ENCODE peak calls at places on chromosomes 1 and 21, in eight cellular contexts. One of them, this sample, is unnamed.

GRCh38 chr1:6260961-6261614 is at the start of gene GPR153:
- DNase-seq in mesothelial cell of epicardium: peak; percentile 55
- DNase-seq in esophagus muscularis mucosa: no peak
- DNase-seq in A549: no peak
- DNase-seq in bronchial epithelial cell: no peak
- DNase-seq in progenitor cell of endocrine pancreas: no peak
- DNase-seq in brain microvascular endothelial cell: no peak
- DNase-seq in heart right ventricle: peak; percentile 63
- DNase-seq in this sample: no peak

GRCh38 chr1:202710070-202711025 is at the start of gene SYT2:
- DNase-seq in esophagus muscularis mucosa: no peak
- DNase-seq in mesothelial cell of epicardium: peak; percentile 73
- DNase-seq in A549: no peak
- DNase-seq in progenitor cell of endocrine pancreas: peak; percentile 79
- DNase-seq in bronchial epithelial cell: no peak
- DNase-seq in heart right ventricle: no peak
- DNase-seq in brain microvascular endothelial cell: no peak
- DNase-seq in this sample: no peak

GRCh38 chr1:72178266-72178665 is 104.1 kb downstream of the NEGR1 start:
- DNase-seq in brain microvascular endothelial cell: no peak
- DNase-seq in esophagus muscularis mucosa: no peak
- DNase-seq in progenitor cell of endocrine pancreas: no peak
- DNase-seq in A549: no peak
- DNase-seq in mesothelial cell of epicardium: no peak
- DNase-seq in bronchial epithelial cell: peak; percentile 24
- DNase-seq in heart right ventricle: no peak
- DNase-seq in this sample: no peak

GRCh38 chr1:44672254-44672955 is 1.9 kb downstream of the TMEM53 start:
- DNase-seq in esophagus muscularis mucosa: no peak
- DNase-seq in heart right ventricle: no peak
- DNase-seq in A549: no peak
- DNase-seq in progenitor cell of endocrine pancreas: no peak
- DNase-seq in mesothelial cell of epicardium: no peak
- DNase-seq in brain microvascular endothelial cell: peak; percentile 22
- DNase-seq in bronchial epithelial cell: peak; percentile 69
- DNase-seq in this sample: no peak

GRCh38 chr1:61183471-61184034 is 101.2 kb downstream of the NFIA start:
- DNase-seq in mesothelial cell of epicardium: no peak
- DNase-seq in esophagus muscularis mucosa: no peak
- DNase-seq in brain microvascular endothelial cell: peak; percentile 42
- DNase-seq in bronchial epithelial cell: peak; percentile 17
- DNase-seq in A549: peak; percentile 13
- DNase-seq in heart right ventricle: peak; percentile 29
- DNase-seq in progenitor cell of endocrine pancreas: no peak
- DNase-seq in this sample: no peak

GRCh38 chr1:160637065-160637464 is 9.8 kb downstream of the SLAMF1 start:
- DNase-seq in A549: no peak
- DNase-seq in heart right ventricle: no peak
- DNase-seq in progenitor cell of endocrine pancreas: no peak
- DNase-seq in bronchial epithelial cell: no peak
- DNase-seq in brain microvascular endothelial cell: no peak
- DNase-seq in esophagus muscularis mucosa: no peak
- DNase-seq in mesothelial cell of epicardium: no peak
- DNase-seq in this sample: no peak

GRCh38 chr21:35222021-35222420 is 172.9 kb upstream of the RUNX1 start:
- DNase-seq in progenitor cell of endocrine pancreas: no peak
- DNase-seq in heart right ventricle: no peak
- DNase-seq in brain microvascular endothelial cell: no peak
- DNase-seq in A549: no peak
- DNase-seq in esophagus muscularis mucosa: no peak
- DNase-seq in bronchial epithelial cell: no peak
- DNase-seq in mesothelial cell of epicardium: no peak
- DNase-seq in this sample: no peak

GRCh38 chr1:21865943-21866628 is 54.0 kb downstream of the LDLRAD2 start:
- DNase-seq in mesothelial cell of epicardium: no peak
- DNase-seq in progenitor cell of endocrine pancreas: no peak
- DNase-seq in heart right ventricle: no peak
- DNase-seq in esophagus muscularis mucosa: no peak
- DNase-seq in bronchial epithelial cell: no peak
- DNase-seq in A549: no peak
- DNase-seq in brain microvascular endothelial cell: no peak
- DNase-seq in this sample: no peak

GRCh38 chr1:57036896-57037295 is 71.1 kb upstream of the C8B start:
- DNase-seq in esophagus muscularis mucosa: no peak
- DNase-seq in bronchial epithelial cell: no peak
- DNase-seq in heart right ventricle: no peak
- DNase-seq in progenitor cell of endocrine pancreas: no peak
- DNase-seq in brain microvascular endothelial cell: no peak
- DNase-seq in mesothelial cell of epicardium: no peak
- DNase-seq in A549: no peak
- DNase-seq in this sample: no peak

GRCh38 chr1:110348771-110349170 is 9.6 kb downstream of the RBM15 start:
- DNase-seq in progenitor cell of endocrine pancreas: no peak
- DNase-seq in A549: no peak
- DNase-seq in brain microvascular endothelial cell: no peak
- DNase-seq in esophagus muscularis mucosa: no peak
- DNase-seq in mesothelial cell of epicardium: no peak
- DNase-seq in bronchial epithelial cell: no peak
- DNase-seq in heart right ventricle: no peak
- DNase-seq in this sample: no peak

GRCh38 chr1:56397409-56397808 is 182.0 kb downstream of the PLPP3 start:
- DNase-seq in mesothelial cell of epicardium: no peak
- DNase-seq in esophagus muscularis mucosa: no peak
- DNase-seq in A549: no peak
- DNase-seq in heart right ventricle: no peak
- DNase-seq in brain microvascular endothelial cell: no peak
- DNase-seq in bronchial epithelial cell: no peak
- DNase-seq in progenitor cell of endocrine pancreas: no peak
- DNase-seq in this sample: no peak

GRCh38 chr1:87790756-87791155 is 462.1 kb downstream of the LMO4 start:
- DNase-seq in progenitor cell of endocrine pancreas: no peak
- DNase-seq in A549: no peak
- DNase-seq in esophagus muscularis mucosa: no peak
- DNase-seq in brain microvascular endothelial cell: no peak
- DNase-seq in bronchial epithelial cell: no peak
- DNase-seq in mesothelial cell of epicardium: no peak
- DNase-seq in heart right ventricle: no peak
- DNase-seq in this sample: no peak

GRCh38 chr1:87783315-87783714 is 454.6 kb downstream of the LMO4 start:
- DNase-seq in brain microvascular endothelial cell: no peak
- DNase-seq in bronchial epithelial cell: no peak
- DNase-seq in progenitor cell of endocrine pancreas: no peak
- DNase-seq in heart right ventricle: no peak
- DNase-seq in mesothelial cell of epicardium: no peak
- DNase-seq in esophagus muscularis mucosa: no peak
- DNase-seq in A549: no peak
- DNase-seq in this sample: no peak

GRCh38 chr1:87786861-87787548 is 458.3 kb downstream of the LMO4 start:
- DNase-seq in esophagus muscularis mucosa: no peak
- DNase-seq in brain microvascular endothelial cell: no peak
- DNase-seq in heart right ventricle: no peak
- DNase-seq in bronchial epithelial cell: no peak
- DNase-seq in progenitor cell of endocrine pancreas: no peak
- DNase-seq in mesothelial cell of epicardium: no peak
- DNase-seq in A549: no peak
- DNase-seq in this sample: no peak

GRCh38 chr1:87786218-87786617 is 457.5 kb downstream of the LMO4 start:
- DNase-seq in progenitor cell of endocrine pancreas: no peak
- DNase-seq in A549: no peak
- DNase-seq in esophagus muscularis mucosa: no peak
- DNase-seq in heart right ventricle: no peak
- DNase-seq in brain microvascular endothelial cell: no peak
- DNase-seq in bronchial epithelial cell: no peak
- DNase-seq in mesothelial cell of epicardium: no peak
- DNase-seq in this sample: no peak

DNA sequence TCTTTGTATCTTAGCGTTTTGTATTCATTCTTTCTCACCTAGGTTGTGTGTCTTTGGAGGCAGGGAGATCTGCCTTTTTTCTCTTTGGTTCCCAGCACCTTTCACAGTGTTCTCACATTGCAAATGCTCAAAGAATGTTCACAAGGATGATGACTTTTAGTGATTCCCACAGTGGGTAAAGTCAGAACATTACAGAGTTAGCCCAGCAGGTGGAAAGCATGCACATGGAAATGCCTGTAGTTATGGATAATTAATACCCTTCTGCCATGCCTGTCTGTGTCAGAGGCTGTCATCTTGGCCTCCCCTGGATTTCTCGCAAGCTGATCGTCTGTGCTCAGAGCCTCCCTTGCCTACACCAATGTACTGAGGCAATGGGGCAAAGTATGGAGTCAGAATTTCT is 458.9 kb downstream of the LMO4 start:
- DNase-seq in esophagus muscularis mucosa: no peak
- DNase-seq in heart right ventricle: no peak
- DNase-seq in A549: peak; percentile 21
- DNase-seq in brain microvascular endothelial cell: peak; percentile 11
- DNase-seq in mesothelial cell of epicardium: no peak
- DNase-seq in progenitor cell of endocrine pancreas: no peak
- DNase-seq in bronchial epithelial cell: peak; percentile 25
- DNase-seq in this sample: no peak
- TF ChIP-seq CTCF in esophagus muscularis mucosa: no peak
- TF ChIP-seq CTCF in heart right ventricle: no peak
- TF ChIP-seq CTCF in A549: no peak
- TF ChIP-seq CTCF in brain microvascular endothelial cell: peak; percentile 16
- TF ChIP-seq CTCF in mesothelial cell of epicardium: no peak
- TF ChIP-seq CTCF in progenitor cell of endocrine pancreas: no peak
- TF ChIP-seq CTCF in bronchial epithelial cell: no peak
- TF ChIP-seq CTCF in this sample: no peak

GRCh38 chr1:3349161-3349967 is 105.1 kb upstream of the ARHGEF16 start:
- DNase-seq in progenitor cell of endocrine pancreas: no peak
- DNase-seq in A549: no peak
- DNase-seq in esophagus muscularis mucosa: no peak
- DNase-seq in brain microvascular endothelial cell: no peak
- DNase-seq in heart right ventricle: peak; percentile 82
- DNase-seq in mesothelial cell of epicardium: no peak
- DNase-seq in bronchial epithelial cell: no peak
- DNase-seq in this sample: no peak

GRCh38 chr1:3351300-3352083 is 103.0 kb upstream of the ARHGEF16 start:
- DNase-seq in esophagus muscularis mucosa: no peak
- DNase-seq in brain microvascular endothelial cell: no peak
- DNase-seq in progenitor cell of endocrine pancreas: no peak
- DNase-seq in mesothelial cell of epicardium: no peak
- DNase-seq in A549: no peak
- DNase-seq in heart right ventricle: no peak
- DNase-seq in bronchial epithelial cell: no peak
- DNase-seq in this sample: no peak

GRCh38 chr1:3349968-3350299 is 104.5 kb upstream of the ARHGEF16 start:
- DNase-seq in progenitor cell of endocrine pancreas: no peak
- DNase-seq in esophagus muscularis mucosa: no peak
- DNase-seq in mesothelial cell of epicardium: no peak
- DNase-seq in heart right ventricle: no peak
- DNase-seq in bronchial epithelial cell: no peak
- DNase-seq in A549: no peak
- DNase-seq in brain microvascular endothelial cell: no peak
- DNase-seq in this sample: no peak

GRCh38 chr1:3352084-3352951 is 102.1 kb upstream of the ARHGEF16 start:
- DNase-seq in heart right ventricle: no peak
- DNase-seq in bronchial epithelial cell: no peak
- DNase-seq in A549: no peak
- DNase-seq in brain microvascular endothelial cell: peak; percentile 82
- DNase-seq in esophagus muscularis mucosa: peak; percentile 95
- DNase-seq in progenitor cell of endocrine pancreas: no peak
- DNase-seq in mesothelial cell of epicardium: peak; percentile 49
- DNase-seq in this sample: no peak

GRCh38 chr1:3350441-3351261 is 103.8 kb upstream of the ARHGEF16 start:
- DNase-seq in bronchial epithelial cell: no peak
- DNase-seq in mesothelial cell of epicardium: no peak
- DNase-seq in progenitor cell of endocrine pancreas: no peak
- DNase-seq in esophagus muscularis mucosa: no peak
- DNase-seq in brain microvascular endothelial cell: no peak
- DNase-seq in heart right ventricle: peak; percentile 75
- DNase-seq in A549: peak; percentile 3
- DNase-seq in this sample: no peak
- TF ChIP-seq CTCF in bronchial epithelial cell: no peak
- TF ChIP-seq CTCF in mesothelial cell of epicardium: no peak
- TF ChIP-seq CTCF in progenitor cell of endocrine pancreas: no peak
- TF ChIP-seq CTCF in esophagus muscularis mucosa: peak; percentile 45
- TF ChIP-seq CTCF in brain microvascular endothelial cell: peak; percentile 28
- TF ChIP-seq CTCF in heart right ventricle: peak; percentile 13
- TF ChIP-seq CTCF in A549: no peak
- TF ChIP-seq CTCF in this sample: no peak

DNA sequence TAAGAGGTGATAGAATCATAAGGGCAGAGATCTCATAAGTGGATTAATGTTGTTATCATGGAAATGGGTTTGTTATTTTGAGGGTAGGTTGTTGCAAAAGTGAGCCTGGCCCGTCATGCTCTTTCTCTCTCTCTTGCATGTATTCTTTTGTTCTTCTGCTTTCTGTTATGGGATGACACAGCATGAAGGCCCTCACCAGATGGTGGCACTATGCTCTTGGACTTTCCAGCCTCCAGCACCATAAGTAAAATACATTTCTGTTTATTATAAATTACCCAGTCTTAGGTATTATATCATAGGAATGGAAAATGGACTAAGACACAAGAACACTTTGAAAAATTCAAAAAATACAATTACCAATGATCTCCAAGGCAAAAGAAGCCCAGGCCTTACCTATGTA is 676.1 kb downstream of the PTPRU start:
- DNase-seq in mesothelial cell of epicardium: no peak
- DNase-seq in heart right ventricle: no peak
- DNase-seq in A549: peak; percentile 29
- DNase-seq in progenitor cell of endocrine pancreas: no peak
- DNase-seq in bronchial epithelial cell: peak; percentile 47
- DNase-seq in esophagus muscularis mucosa: no peak
- DNase-seq in brain microvascular endothelial cell: peak; percentile 53
- DNase-seq in this sample: no peak
- TF ChIP-seq CTCF in mesothelial cell of epicardium: no peak
- TF ChIP-seq CTCF in heart right ventricle: peak; percentile 6
- TF ChIP-seq CTCF in A549: peak; percentile 38
- TF ChIP-seq CTCF in progenitor cell of endocrine pancreas: peak; percentile 9
- TF ChIP-seq CTCF in bronchial epithelial cell: peak; percentile 17
- TF ChIP-seq CTCF in esophagus muscularis mucosa: no peak
- TF ChIP-seq CTCF in brain microvascular endothelial cell: peak; percentile 73
- TF ChIP-seq CTCF in this sample: no peak

GRCh38 chr1:96424882-96425281 is 296.7 kb upstream of the PTBP2 start:
- DNase-seq in A549: no peak
- DNase-seq in progenitor cell of endocrine pancreas: no peak
- DNase-seq in bronchial epithelial cell: no peak
- DNase-seq in esophagus muscularis mucosa: no peak
- DNase-seq in brain microvascular endothelial cell: no peak
- DNase-seq in heart right ventricle: no peak
- DNase-seq in mesothelial cell of epicardium: no peak
- DNase-seq in this sample: no peak

DNA sequence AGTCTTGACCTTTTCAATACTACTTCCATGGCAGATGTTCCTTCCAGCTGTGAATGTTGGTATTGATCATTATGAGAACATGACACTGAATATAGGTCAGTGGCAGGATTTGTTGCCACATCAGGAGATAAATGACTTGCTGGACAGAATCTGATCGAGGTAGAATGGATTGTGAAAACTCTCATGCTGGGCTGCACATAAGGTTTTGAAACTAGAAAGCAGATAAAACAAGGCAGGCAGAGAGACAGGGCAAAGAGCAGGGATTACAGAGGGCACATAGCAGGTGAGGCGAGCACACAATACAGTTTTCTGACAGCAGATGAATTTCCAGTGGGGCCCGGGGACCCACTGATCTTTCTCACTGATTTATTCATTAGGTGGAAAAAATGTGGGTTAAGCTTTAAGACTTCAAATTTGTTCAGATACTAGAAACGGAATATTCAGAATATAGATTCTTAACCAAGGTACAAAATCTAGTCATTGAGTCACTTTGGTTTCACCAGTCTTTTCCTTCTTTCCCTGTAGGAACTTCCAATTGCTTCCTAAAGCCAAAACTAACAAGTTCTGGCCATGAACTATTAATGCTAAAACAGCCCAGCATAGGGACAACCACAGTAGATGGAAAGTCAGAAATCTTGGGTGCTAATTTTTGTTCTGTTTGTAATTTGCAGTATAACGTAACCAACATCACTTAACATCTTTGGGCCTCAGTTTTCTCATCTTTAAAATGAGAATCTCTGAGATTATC is 296.0 kb upstream of the PTBP2 start:
- DNase-seq in mesothelial cell of epicardium: no peak
- DNase-seq in brain microvascular endothelial cell: no peak
- DNase-seq in progenitor cell of endocrine pancreas: no peak
- DNase-seq in A549: no peak
- DNase-seq in heart right ventricle: no peak
- DNase-seq in bronchial epithelial cell: no peak
- DNase-seq in esophagus muscularis mucosa: no peak
- DNase-seq in this sample: no peak
- TF ChIP-seq CTCF in mesothelial cell of epicardium: no peak
- TF ChIP-seq CTCF in brain microvascular endothelial cell: no peak
- TF ChIP-seq CTCF in progenitor cell of endocrine pancreas: no peak
- TF ChIP-seq CTCF in A549: no peak
- TF ChIP-seq CTCF in heart right ventricle: no peak
- TF ChIP-seq CTCF in bronchial epithelial cell: no peak
- TF ChIP-seq CTCF in esophagus muscularis mucosa: no peak
- TF ChIP-seq CTCF in this sample: no peak

This sample was measured in omental fat pad.